ENCODE peak calls at places on chromosome 1, in eight cellular contexts. One of them, this sample, is unnamed.

GRCh38 chr1:79161077-79161476 is 154.5 kb upstream of the ADGRL4 start:
- DNase-seq in heart left ventricle: no peak
- DNase-seq in fibroblast of lung: peak; percentile 73
- DNase-seq in upper lobe of right lung: no peak
- DNase-seq in cardiac muscle cell: no peak
- DNase-seq in tibial artery: no peak
- DNase-seq in astrocyte: peak; percentile 57
- DNase-seq in aorta: no peak
- DNase-seq in this sample: no peak

GRCh38 chr1:85718678-85719340 is 10.6 kb upstream of the ZNHIT6 start:
- DNase-seq in heart left ventricle: no peak
- DNase-seq in fibroblast of lung: no peak
- DNase-seq in upper lobe of right lung: no peak
- DNase-seq in cardiac muscle cell: no peak
- DNase-seq in tibial artery: no peak
- DNase-seq in astrocyte: no peak
- DNase-seq in aorta: no peak
- DNase-seq in this sample: no peak

GRCh38 chr1:184051485-184052193 is at the start of gene TSEN15:
- DNase-seq in heart left ventricle: peak; percentile 75
- DNase-seq in fibroblast of lung: peak; percentile 82
- DNase-seq in upper lobe of right lung: peak; percentile 92
- DNase-seq in cardiac muscle cell: peak; percentile 88
- DNase-seq in tibial artery: peak; percentile 69
- DNase-seq in astrocyte: peak; percentile 68
- DNase-seq in aorta: peak; percentile 90
- DNase-seq in this sample: peak; percentile 20

GRCh38 chr1:214425101-214425500 is 126.3 kb downstream of the PTPN14 start:
- DNase-seq in heart left ventricle: no peak
- DNase-seq in fibroblast of lung: no peak
- DNase-seq in upper lobe of right lung: no peak
- DNase-seq in cardiac muscle cell: no peak
- DNase-seq in tibial artery: no peak
- DNase-seq in astrocyte: no peak
- DNase-seq in aorta: no peak
- DNase-seq in this sample: no peak

GRCh38 chr1:18575620-18576019 is 55.0 kb upstream of the PAX7 start:
- DNase-seq in heart left ventricle: no peak
- DNase-seq in fibroblast of lung: peak; percentile 10
- DNase-seq in upper lobe of right lung: peak; percentile 84
- DNase-seq in cardiac muscle cell: peak; percentile 35
- DNase-seq in tibial artery: peak; percentile 39
- DNase-seq in astrocyte: no peak
- DNase-seq in aorta: peak; percentile 67
- DNase-seq in this sample: no peak

GRCh38 chr1:217747156-217747769 is 116.1 kb downstream of the SPATA17 start:
- DNase-seq in heart left ventricle: no peak
- DNase-seq in fibroblast of lung: peak; percentile 23
- DNase-seq in upper lobe of right lung: no peak
- DNase-seq in cardiac muscle cell: peak; percentile 43
- DNase-seq in tibial artery: no peak
- DNase-seq in astrocyte: peak; percentile 13
- DNase-seq in aorta: no peak
- DNase-seq in this sample: no peak

GRCh38 chr1:37858931-37859506 is 373 bp downstream of the MTF1 start:
- DNase-seq in heart left ventricle: no peak
- DNase-seq in fibroblast of lung: no peak
- DNase-seq in upper lobe of right lung: no peak
- DNase-seq in cardiac muscle cell: no peak
- DNase-seq in tibial artery: no peak
- DNase-seq in astrocyte: peak; percentile 9
- DNase-seq in aorta: peak; percentile 79
- DNase-seq in this sample: no peak

GRCh38 chr1:182766881-182767645 is 22.5 kb upstream of the NPL start:
- DNase-seq in heart left ventricle: no peak
- DNase-seq in fibroblast of lung: no peak
- DNase-seq in upper lobe of right lung: no peak
- DNase-seq in cardiac muscle cell: no peak
- DNase-seq in tibial artery: no peak
- DNase-seq in astrocyte: no peak
- DNase-seq in aorta: no peak
- DNase-seq in this sample: no peak

GRCh38 chr1:45282346-45282745 is 44.3 kb upstream of the HPDL start:
- DNase-seq in heart left ventricle: no peak
- DNase-seq in fibroblast of lung: no peak
- DNase-seq in upper lobe of right lung: no peak
- DNase-seq in cardiac muscle cell: no peak
- DNase-seq in tibial artery: no peak
- DNase-seq in astrocyte: no peak
- DNase-seq in aorta: no peak
- DNase-seq in this sample: no peak

GRCh38 chr1:160708821-160709220 is 2.8 kb downstream of the CD48 start:
- DNase-seq in heart left ventricle: no peak
- DNase-seq in fibroblast of lung: no peak
- DNase-seq in upper lobe of right lung: no peak
- DNase-seq in cardiac muscle cell: no peak
- DNase-seq in tibial artery: no peak
- DNase-seq in astrocyte: no peak
- DNase-seq in aorta: no peak
- DNase-seq in this sample: no peak

GRCh38 chr1:109730666-109731065 is 10.2 kb downstream of the GSTM3 start:
- DNase-seq in heart left ventricle: no peak
- DNase-seq in fibroblast of lung: peak; percentile 71
- DNase-seq in upper lobe of right lung: no peak
- DNase-seq in cardiac muscle cell: no peak
- DNase-seq in tibial artery: no peak
- DNase-seq in astrocyte: peak; percentile 61
- DNase-seq in aorta: no peak
- DNase-seq in this sample: no peak

GRCh38 chr1:20371883-20372282 is 81.2 kb downstream of the VWA5B1 start:
- DNase-seq in heart left ventricle: no peak
- DNase-seq in fibroblast of lung: no peak
- DNase-seq in upper lobe of right lung: no peak
- DNase-seq in cardiac muscle cell: no peak
- DNase-seq in tibial artery: no peak
- DNase-seq in astrocyte: no peak
- DNase-seq in aorta: peak; percentile 9
- DNase-seq in this sample: no peak

DNA sequence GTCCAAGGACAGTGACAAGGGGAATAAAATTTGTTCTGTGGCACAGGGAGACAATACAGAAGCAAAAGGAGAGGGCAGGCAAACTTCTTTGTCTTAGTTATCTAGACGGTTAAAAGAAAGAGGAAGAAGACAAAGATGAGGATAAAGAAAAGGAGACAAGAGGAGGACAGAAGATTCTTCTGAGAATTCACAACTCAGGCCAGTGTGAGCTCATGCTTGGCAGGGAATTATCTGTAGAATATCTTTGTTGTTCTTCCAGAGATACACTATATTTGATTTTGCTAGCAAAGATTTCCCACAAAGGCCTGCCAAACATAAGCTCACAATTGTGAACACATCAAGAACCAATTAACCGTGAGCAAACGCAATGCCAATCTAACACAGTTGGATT is 21.4 kb downstream of the SLC16A1 start:
- DNase-seq in heart left ventricle: no peak
- DNase-seq in fibroblast of lung: peak; percentile 27
- DNase-seq in upper lobe of right lung: no peak
- DNase-seq in cardiac muscle cell: no peak
- DNase-seq in tibial artery: no peak
- DNase-seq in astrocyte: peak; percentile 13
- DNase-seq in aorta: no peak
- DNase-seq in this sample: no peak
- H3K27ac ChIP-seq in heart left ventricle: no peak overlapping the region
- H3K27ac ChIP-seq in fibroblast of lung: no peak overlapping the region
- H3K27ac ChIP-seq in upper lobe of right lung: no peak overlapping the region
- H3K27ac ChIP-seq in cardiac muscle cell: peak overlapping the region; percentile 35
- H3K27ac ChIP-seq in tibial artery: no peak overlapping the region
- H3K27ac ChIP-seq in astrocyte: peak overlapping the region; percentile 51
- H3K27ac ChIP-seq in aorta: no peak overlapping the region
- H3K27ac ChIP-seq in this sample: peak overlapping the region; percentile 96

DNA sequence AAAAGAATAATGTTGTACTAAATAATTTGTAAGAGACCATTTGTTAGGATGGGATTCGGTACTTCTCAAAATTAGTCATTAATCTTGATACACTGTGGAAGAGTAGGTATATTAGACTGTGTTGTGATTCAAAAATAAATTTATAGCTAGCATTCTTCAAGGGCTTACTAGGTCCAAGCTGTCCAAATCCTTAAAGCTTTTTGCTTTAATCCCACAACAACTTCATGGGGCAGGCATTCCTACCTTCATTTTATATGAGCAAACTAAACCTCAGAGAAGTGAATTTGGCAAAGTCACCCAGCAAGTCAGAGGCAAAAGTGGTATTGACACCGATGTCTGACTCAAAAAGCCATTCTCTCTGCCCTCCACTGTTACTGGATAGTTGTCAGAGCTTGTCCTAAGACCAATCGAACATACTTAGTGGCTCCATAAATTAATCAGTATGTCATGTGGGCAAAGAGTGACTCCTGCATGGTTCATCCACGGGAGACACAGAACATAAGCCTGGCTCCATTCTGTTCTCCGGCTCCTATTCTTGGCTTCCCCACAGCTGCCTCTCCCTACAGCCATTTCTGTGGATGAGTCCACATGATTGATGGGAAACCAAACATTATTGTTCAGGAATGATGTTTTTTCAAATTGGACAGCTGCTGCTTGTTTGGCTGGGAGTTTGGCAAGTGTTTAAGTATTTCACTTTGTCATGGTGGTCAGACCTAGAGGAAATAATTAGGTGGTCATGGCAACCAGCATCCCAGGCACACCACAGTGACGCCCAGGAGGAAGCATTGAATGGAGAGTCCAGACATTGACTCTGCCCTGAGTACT is 133.4 kb upstream of the FGGY start:
- DNase-seq in heart left ventricle: no peak
- DNase-seq in fibroblast of lung: peak; percentile 95
- DNase-seq in upper lobe of right lung: no peak
- DNase-seq in cardiac muscle cell: no peak
- DNase-seq in tibial artery: no peak
- DNase-seq in astrocyte: peak; percentile 95
- DNase-seq in aorta: no peak
- DNase-seq in this sample: peak; percentile 16
- H3K27ac ChIP-seq in heart left ventricle: no peak overlapping the region
- H3K27ac ChIP-seq in fibroblast of lung: no peak overlapping the region
- H3K27ac ChIP-seq in upper lobe of right lung: no peak overlapping the region
- H3K27ac ChIP-seq in cardiac muscle cell: no peak overlapping the region
- H3K27ac ChIP-seq in tibial artery: peak overlapping the region; percentile 79
- H3K27ac ChIP-seq in astrocyte: peak overlapping the region; percentile 34
- H3K27ac ChIP-seq in aorta: peak overlapping the region; percentile 82
- H3K27ac ChIP-seq in this sample: peak overlapping the region; percentile 9

GRCh38 chr1:180778782-180779398 is 133.8 kb upstream of the KIAA1614 start:
- DNase-seq in heart left ventricle: no peak
- DNase-seq in fibroblast of lung: no peak
- DNase-seq in upper lobe of right lung: no peak
- DNase-seq in cardiac muscle cell: peak; percentile 5
- DNase-seq in tibial artery: no peak
- DNase-seq in astrocyte: no peak
- DNase-seq in aorta: no peak
- DNase-seq in this sample: no peak

GRCh38 chr1:180777072-180777689 is 135.5 kb upstream of the KIAA1614 start:
- DNase-seq in heart left ventricle: no peak
- DNase-seq in fibroblast of lung: no peak
- DNase-seq in upper lobe of right lung: no peak
- DNase-seq in cardiac muscle cell: no peak
- DNase-seq in tibial artery: no peak
- DNase-seq in astrocyte: no peak
- DNase-seq in aorta: no peak
- DNase-seq in this sample: no peak

GRCh38 chr1:180775801-180776200 is 136.9 kb upstream of the KIAA1614 start:
- DNase-seq in heart left ventricle: no peak
- DNase-seq in fibroblast of lung: no peak
- DNase-seq in upper lobe of right lung: no peak
- DNase-seq in cardiac muscle cell: no peak
- DNase-seq in tibial artery: no peak
- DNase-seq in astrocyte: no peak
- DNase-seq in aorta: no peak
- DNase-seq in this sample: no peak

GRCh38 chr1:180769889-180770288 is 138.1 kb downstream of the XPR1 start:
- DNase-seq in heart left ventricle: no peak
- DNase-seq in fibroblast of lung: no peak
- DNase-seq in upper lobe of right lung: no peak
- DNase-seq in cardiac muscle cell: no peak
- DNase-seq in tibial artery: no peak
- DNase-seq in astrocyte: no peak
- DNase-seq in aorta: no peak
- DNase-seq in this sample: no peak

GRCh38 chr1:180773210-180773865 is 139.4 kb upstream of the KIAA1614 start:
- DNase-seq in heart left ventricle: no peak
- DNase-seq in fibroblast of lung: peak; percentile 79
- DNase-seq in upper lobe of right lung: no peak
- DNase-seq in cardiac muscle cell: no peak
- DNase-seq in tibial artery: no peak
- DNase-seq in astrocyte: peak; percentile 72
- DNase-seq in aorta: no peak
- DNase-seq in this sample: no peak
- H3K27ac ChIP-seq in heart left ventricle: no peak overlapping the region
- H3K27ac ChIP-seq in fibroblast of lung: no peak overlapping the region
- H3K27ac ChIP-seq in upper lobe of right lung: no peak overlapping the region
- H3K27ac ChIP-seq in cardiac muscle cell: no peak overlapping the region
- H3K27ac ChIP-seq in tibial artery: no peak overlapping the region
- H3K27ac ChIP-seq in astrocyte: peak overlapping the region; percentile 39
- H3K27ac ChIP-seq in aorta: no peak overlapping the region
- H3K27ac ChIP-seq in this sample: no peak overlapping the region

GRCh38 chr1:112460672-112461071 is 48.1 kb upstream of the WNT2B start:
- DNase-seq in heart left ventricle: no peak
- DNase-seq in fibroblast of lung: peak; percentile 40
- DNase-seq in upper lobe of right lung: no peak
- DNase-seq in cardiac muscle cell: peak; percentile 28
- DNase-seq in tibial artery: no peak
- DNase-seq in astrocyte: peak; percentile 25
- DNase-seq in aorta: no peak
- DNase-seq in this sample: no peak
- H3K27ac ChIP-seq in heart left ventricle: no peak overlapping the region
- H3K27ac ChIP-seq in fibroblast of lung: no peak overlapping the region
- H3K27ac ChIP-seq in upper lobe of right lung: peak overlapping the region; percentile 82
- H3K27ac ChIP-seq in cardiac muscle cell: no peak overlapping the region
- H3K27ac ChIP-seq in tibial artery: no peak overlapping the region
- H3K27ac ChIP-seq in astrocyte: no peak overlapping the region
- H3K27ac ChIP-seq in aorta: no peak overlapping the region
- H3K27ac ChIP-seq in this sample: peak overlapping the region; percentile 74

DNA sequence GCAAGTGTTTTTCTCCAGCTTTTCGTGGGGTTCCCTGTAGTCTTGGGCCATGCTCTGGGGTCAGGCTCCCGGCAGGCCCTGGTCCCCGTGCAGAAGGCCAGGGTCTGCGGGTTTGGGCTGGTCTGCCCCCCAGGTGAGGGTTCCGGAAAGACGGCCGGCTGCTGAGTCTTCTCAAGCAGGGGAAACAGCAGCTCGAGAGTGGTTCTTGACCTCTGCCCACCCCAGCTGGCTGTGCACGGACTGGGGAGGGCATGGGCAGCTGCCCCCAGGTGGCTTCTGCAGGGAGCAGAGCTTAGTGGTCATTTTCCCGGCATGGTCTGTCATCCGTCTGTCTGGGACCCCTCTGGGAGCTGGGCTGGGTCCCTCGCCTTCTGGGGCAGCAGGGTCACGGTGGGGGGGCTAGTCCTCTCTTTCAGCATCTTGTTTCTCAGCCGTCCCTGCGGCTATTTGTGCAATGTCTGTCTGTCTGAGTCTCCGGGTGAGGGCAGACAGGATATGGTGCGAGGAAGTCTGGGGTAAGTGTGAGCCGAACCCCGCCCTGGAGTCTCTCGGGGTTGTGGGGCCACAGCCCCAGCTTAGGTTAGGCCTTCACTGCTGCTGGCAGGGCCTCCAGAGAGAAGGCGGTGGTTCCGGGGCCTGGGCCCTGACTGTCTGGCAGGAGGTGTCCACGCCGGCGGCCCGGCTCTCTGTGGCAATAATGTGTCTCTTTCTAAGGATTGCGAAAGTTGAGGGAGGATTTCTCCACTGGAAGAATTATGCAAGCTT is 6.1 kb downstream of the SKI start:
- DNase-seq in heart left ventricle: peak; percentile 71
- DNase-seq in fibroblast of lung: peak; percentile 80
- DNase-seq in upper lobe of right lung: peak; percentile 97
- DNase-seq in cardiac muscle cell: no peak
- DNase-seq in tibial artery: peak; percentile 97
- DNase-seq in astrocyte: peak; percentile 68
- DNase-seq in aorta: peak; percentile 95
- DNase-seq in this sample: no peak
- H3K27ac ChIP-seq in heart left ventricle: peak overlapping the region; percentile 83
- H3K27ac ChIP-seq in fibroblast of lung: peak overlapping the region; percentile 50
- H3K27ac ChIP-seq in upper lobe of right lung: peak overlapping the region; percentile 87
- H3K27ac ChIP-seq in cardiac muscle cell: no peak overlapping the region
- H3K27ac ChIP-seq in tibial artery: peak overlapping the region; percentile 94
- H3K27ac ChIP-seq in astrocyte: peak overlapping the region; percentile 37
- H3K27ac ChIP-seq in aorta: peak overlapping the region; percentile 82
- H3K27ac ChIP-seq in this sample: peak overlapping the region; percentile 88

This sample was measured in epithelial cell of prostate.